ENCODE peak calls at places on chromosomes 2 and 18, in eight cellular contexts. F is mesendoderm; I is IMR-90; W is CD4-positive, alpha-beta memory T cell; B is substantia nigra; P is fibroblast of lung; Z is naive thymus-derived CD4-positive, alpha-beta T cell; N is transverse colon. T is an unnamed sample.

GRCh38 chr2:43222472-43223146 is 3.8 kb downstream of the ZFP36L2 start:
- DNase-seq in F (no peak), I (peak), W (peak), B (no peak), P (peak), Z (peak), N (no peak), T (no peak)

GRCh38 chr18:32804126-32804888 is 31.5 kb upstream of the KLHL14 start:
- DNase-seq in F (no peak), I (no peak), W (no peak), B (no peak), P (no peak), Z (no peak), N (no peak), T (no peak)

GRCh38 chr2:141824790-141825189 is 306.0 kb downstream of the LRP1B start:
- DNase-seq in F (peak), I (no peak), W (no peak), B (no peak), P (no peak), Z (no peak), N (no peak), T (no peak)

GRCh38 chr18:12791631-12792030 is 88.8 kb downstream of the PSMG2 start:
- DNase-seq in F (no peak), I (no peak), W (no peak), B (no peak), P (no peak), Z (no peak), N (no peak), T (no peak)

GRCh38 chr2:20539133-20539719 is 92.4 kb downstream of the RHOB start:
- DNase-seq in F (no peak), I (no peak), W (no peak), B (no peak), P (peak), Z (no peak), N (no peak), T (no peak)

GRCh38 chr18:74242451-74243096 is 49.2 kb downstream of the CYB5A start:
- DNase-seq in F (no peak), I (no peak), W (no peak), B (no peak), P (peak), Z (no peak), N (no peak), T (no peak)

GRCh38 chr2:97743913-97744312 is 30.5 kb downstream of the ZAP70 start:
- DNase-seq in F (no peak), I (no peak), W (no peak), B (no peak), P (no peak), Z (no peak), N (no peak), T (no peak)

GRCh38 chr2:182666674-182667320 is 49.3 kb upstream of the DNAJC10 start:
- DNase-seq in F (peak), I (peak), W (peak), B (no peak), P (peak), Z (peak), N (no peak), T (no peak)

GRCh38 chr18:34890486-34891085 is 150.6 kb upstream of the MAPRE2 start:
- DNase-seq in F (no peak), I (no peak), W (no peak), B (no peak), P (no peak), Z (no peak), N (no peak), T (no peak)

GRCh38 chr2:172397136-172397825 is 30.1 kb upstream of the ITGA6 start:
- DNase-seq in F (peak), I (no peak), W (no peak), B (no peak), P (no peak), Z (no peak), N (no peak), T (no peak)

GRCh38 chr18:61908661-61909060 is 15.9 kb upstream of the RNF152 start:
- DNase-seq in F (no peak), I (no peak), W (no peak), B (no peak), P (no peak), Z (no peak), N (no peak), T (no peak)

GRCh38 chr2:188853307-188853706 is 120.9 kb upstream of the COL3A1 start:
- DNase-seq in F (no peak), I (peak), W (no peak), B (no peak), P (peak), Z (no peak), N (no peak), T (no peak)

DNA sequence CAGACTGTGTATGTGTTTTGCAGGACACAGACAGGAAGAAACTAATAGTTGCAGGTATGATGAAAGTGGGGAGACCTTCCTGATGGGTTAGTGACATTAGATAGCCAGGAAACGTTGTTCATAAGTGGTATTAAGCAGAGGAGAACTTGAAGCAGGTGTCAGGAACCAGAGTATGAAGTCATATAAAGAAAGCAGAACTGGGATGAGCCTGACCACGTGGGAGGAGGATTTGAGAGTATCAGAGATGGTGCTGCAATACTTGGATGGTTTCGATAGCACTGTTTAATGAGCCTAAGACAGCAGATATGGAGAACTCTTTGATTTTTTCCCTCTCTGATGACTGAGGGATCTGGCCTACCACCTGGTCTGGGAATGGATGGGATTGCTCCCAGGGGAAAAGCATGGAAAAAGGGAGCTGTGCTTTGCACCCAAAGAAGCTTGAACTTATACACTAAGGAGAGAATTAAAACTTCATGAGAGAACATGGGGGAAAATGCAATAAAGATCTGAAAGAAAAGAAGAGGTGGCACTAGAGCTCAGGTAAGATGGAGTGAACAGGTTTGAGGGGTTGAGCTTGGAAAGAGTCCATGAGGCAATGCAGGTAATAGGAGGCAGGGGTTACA is 226.0 kb upstream of the LRRTM1 start:
- DNase-seq in F (no peak), I (no peak), W (no peak), B (no peak), P (no peak), Z (no peak), N (no peak), T (no peak)
- H3K27ac ChIP-seq in F (no peak), I (no peak), W (no peak), B (no peak), P (no peak), Z (no peak), N (no peak), T (no peak)

GRCh38 chr2:217614498-217614897 is 388.3 kb downstream of the TNS1 start:
- DNase-seq in F (no peak), I (peak), W (no peak), B (no peak), P (no peak), Z (no peak), N (no peak), T (no peak)

GRCh38 chr2:217616936-217617335 is 385.9 kb downstream of the TNS1 start:
- DNase-seq in F (no peak), I (peak), W (no peak), B (no peak), P (no peak), Z (no peak), N (no peak), T (no peak)

GRCh38 chr2:217621391-217621801 is 381.4 kb downstream of the TNS1 start:
- DNase-seq in F (no peak), I (peak), W (no peak), B (no peak), P (peak), Z (no peak), N (no peak), T (no peak)

GRCh38 chr2:217618744-217619143 is 384.1 kb downstream of the TNS1 start:
- DNase-seq in F (no peak), I (no peak), W (no peak), B (no peak), P (no peak), Z (no peak), N (no peak), T (no peak)

GRCh38 chr2:217617496-217618085 is 385.2 kb downstream of the TNS1 start:
- DNase-seq in F (no peak), I (peak), W (no peak), B (no peak), P (peak), Z (no peak), N (no peak), T (no peak)
- H3K27ac ChIP-seq in F (no peak), I (peak), W (no peak), B (no peak), P (no peak), Z (no peak), N (peak), T (no peak)

DNA sequence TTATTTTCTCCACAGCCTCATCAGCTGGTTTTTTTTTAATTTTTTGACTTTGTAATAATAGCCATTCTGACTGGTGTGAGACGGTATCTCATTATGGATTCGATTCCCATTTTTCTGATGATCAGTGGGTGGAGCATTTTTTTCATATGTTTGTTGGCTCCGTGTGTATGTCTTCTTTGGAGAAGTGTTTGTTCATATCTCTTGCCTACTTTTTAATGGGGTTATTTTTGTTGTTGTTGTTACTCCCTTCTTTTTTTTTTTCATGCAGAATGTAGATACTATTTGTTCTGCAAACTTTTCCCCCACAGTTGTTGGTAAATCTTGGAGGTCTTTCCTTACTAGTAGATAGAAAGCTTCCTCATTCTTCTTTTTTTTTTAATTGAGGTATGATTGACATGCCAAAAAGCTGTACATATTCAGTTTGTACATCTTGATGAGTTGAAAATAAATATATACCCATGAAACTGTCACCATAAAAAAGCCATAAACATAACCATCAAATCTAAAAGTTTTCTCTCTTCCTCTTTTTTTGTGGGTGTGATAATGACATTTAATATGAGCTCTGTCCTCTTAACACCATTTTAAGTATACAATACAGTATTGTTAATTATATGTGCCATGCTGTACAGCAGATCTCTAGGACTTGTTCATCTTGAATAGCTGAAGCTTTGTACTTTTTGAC is 21.8 kb upstream of the NT5DC4 start:
- DNase-seq in F (no peak), I (no peak), W (no peak), B (no peak), P (no peak), Z (no peak), N (no peak), T (no peak)
- H3K27ac ChIP-seq in F (no peak), I (no peak), W (no peak), B (no peak), P (no peak), Z (no peak), N (no peak), T (no peak)

GRCh38 chr18:10160251-10160650 is 246.4 kb downstream of the VAPA start:
- DNase-seq in F (no peak), I (no peak), W (no peak), B (no peak), P (no peak), Z (no peak), N (no peak), T (no peak)
- H3K27ac ChIP-seq in F (no peak), I (no peak), W (no peak), B (no peak), P (no peak), Z (no peak), N (no peak), T (no peak)

DNA sequence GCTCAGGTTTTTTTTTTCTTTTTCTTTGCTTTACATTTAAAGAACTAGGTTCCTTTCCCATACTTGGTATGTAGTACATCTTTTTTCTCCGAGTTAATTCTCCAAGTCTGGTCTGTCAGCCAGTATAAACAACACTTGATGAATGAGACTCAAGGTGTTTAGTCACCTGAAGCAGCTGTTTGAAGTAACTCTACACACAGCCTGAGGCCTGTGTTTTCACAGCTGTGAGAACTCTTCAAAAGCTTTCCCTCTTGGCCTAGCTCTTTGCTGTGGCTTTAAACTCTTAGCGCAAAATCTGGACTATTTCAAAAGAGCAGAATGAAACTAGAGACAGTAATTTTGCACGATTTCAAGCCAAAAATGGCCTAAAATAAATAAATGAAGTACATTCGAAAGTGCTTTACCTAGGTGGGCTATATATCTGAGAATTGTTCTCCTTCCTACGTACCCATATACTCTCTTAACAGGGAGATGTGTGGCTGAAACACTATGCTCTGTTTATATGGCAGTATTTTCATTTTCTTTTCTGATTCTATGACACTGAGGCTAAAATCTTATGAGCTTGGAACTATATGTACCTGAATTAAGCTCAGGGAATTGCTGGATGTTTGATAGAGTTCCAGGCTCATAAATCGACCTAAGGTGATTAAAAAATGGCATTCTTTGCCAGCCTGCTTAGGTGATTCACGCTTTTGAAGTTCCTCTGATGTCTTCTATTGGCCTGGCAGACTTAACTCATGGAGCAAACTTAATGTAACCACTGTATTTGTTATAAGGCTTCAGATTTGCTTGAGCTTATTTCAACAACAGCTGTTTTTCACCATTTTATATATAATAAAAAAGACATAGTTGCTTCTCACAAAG is 1044.1 kb upstream of the ZEB2 start:
- DNase-seq in F (no peak), I (peak), W (no peak), B (no peak), P (peak), Z (no peak), N (no peak), T (no peak)
- H3K27ac ChIP-seq in F (no peak), I (no peak), W (no peak), B (no peak), P (no peak), Z (no peak), N (no peak), T (no peak)

GRCh38 chr2:147013696-147014392 is 831.0 kb upstream of the ACVR2A start:
- DNase-seq in F (no peak), I (no peak), W (no peak), B (no peak), P (no peak), Z (no peak), N (no peak), T (no peak)
- H3K27ac ChIP-seq in F (no peak), I (no peak), W (no peak), B (no peak), P (no peak), Z (no peak), N (no peak), T (no peak)

DNA sequence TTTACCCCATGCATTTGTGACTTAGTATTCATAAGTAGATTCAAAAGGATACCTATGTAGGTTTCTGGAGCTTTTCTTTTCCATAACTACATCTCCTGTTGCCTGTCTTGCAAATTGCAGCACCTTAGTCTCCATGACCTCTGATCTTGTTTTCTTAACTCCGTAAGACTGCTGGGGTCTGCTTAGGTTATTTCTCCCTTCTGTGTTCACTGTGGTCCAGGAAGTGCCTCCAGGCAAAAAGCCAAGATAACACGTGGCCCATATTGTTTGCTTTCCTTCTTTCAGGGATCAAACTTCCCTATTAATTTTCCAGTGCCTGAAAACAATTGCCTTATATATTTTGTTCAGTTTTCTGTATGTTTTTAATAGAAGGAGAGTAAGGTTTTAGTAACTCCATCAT is 86.4 kb downstream of the GCA start:
- DNase-seq in F (peak), I (no peak), W (no peak), B (no peak), P (no peak), Z (no peak), N (no peak), T (no peak)
- H3K27ac ChIP-seq in F (no peak), I (no peak), W (no peak), B (no peak), P (no peak), Z (no peak), N (no peak), T (no peak)

DNA sequence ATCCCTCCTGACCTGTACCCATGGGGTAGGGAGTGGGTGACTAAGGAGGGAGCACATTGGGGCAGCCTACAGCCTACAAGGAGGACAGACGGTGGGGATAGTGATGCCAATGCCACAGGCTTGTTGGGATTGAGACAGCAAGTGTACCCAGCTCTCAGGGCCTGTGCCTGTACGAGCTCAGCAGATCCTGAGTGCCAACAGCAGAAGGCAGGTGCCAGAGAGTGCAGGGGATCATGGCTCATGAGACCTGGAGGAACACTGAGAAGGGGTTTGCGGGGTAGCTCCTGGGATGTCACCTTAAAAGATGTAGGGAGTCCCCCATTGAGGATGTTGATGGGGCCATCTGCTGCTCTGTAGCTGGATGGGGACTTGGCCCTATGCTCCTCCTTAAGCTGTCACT is 10.3 kb upstream of the SNED1 start:
- DNase-seq in F (peak), I (peak), W (no peak), B (no peak), P (peak), Z (no peak), N (peak), T (peak)
- H3K27ac ChIP-seq in F (no peak), I (peak), W (no peak), B (no peak), P (no peak), Z (no peak), N (no peak), T (no peak)